ENCODE peak calls at places on chromosomes 13 and 19, in four cellular contexts. J, C, X and R are unnamed samples. For H3K4me1 and H3K9me3, the result is how much of the 10 kb centered on the place peaks cover.

GRCh38 chr13:109698779-109699178 is 87.6 kb downstream of the IRS2 start:
- DNase-seq in C (no peak), X (no peak), J (no peak), R (no peak)

GRCh38 chr19:16814526-16815100 is 14.6 kb upstream of the SIN3B start:
- DNase-seq in C (no peak), X (no peak), J (no peak), R (no peak)

GRCh38 chr19:17078920-17079709 is 3.5 kb downstream of the MYO9B start:
- DNase-seq in X (no peak), C (no peak), J (no peak), R (no peak)

GRCh38 chr13:99314640-99315176 is 7.5 kb upstream of the GPR183 start:
- DNase-seq in C (peak), X (no peak), J (no peak), R (no peak)

GRCh38 chr13:42970824-42971669 is 21.0 kb downstream of the EPSTI1 start:
- DNase-seq in X (peak), J (no peak), C (peak), R (no peak)

GRCh38 chr13:54234607-54235006 is 1206.0 kb downstream of the OLFM4 start:
- DNase-seq in J (no peak), C (no peak), X (no peak), R (no peak)

GRCh38 chr13:28136916-28137315 is 1.4 kb upstream of the PAN3 start:
- DNase-seq in C (peak), J (no peak), X (no peak), R (no peak)

GRCh38 chr13:100063333-100063732 is 25.6 kb upstream of the PCCA start:
- DNase-seq in X (no peak), J (no peak), C (no peak), R (no peak)

GRCh38 chr19:39083983-39084731 is at the start of gene ACP7:
- DNase-seq in C (peak), X (peak), J (no peak), R (no peak)

GRCh38 chr13:27922974-27923612 is 3.3 kb downstream of the PDX1 start:
- DNase-seq in J (no peak), X (peak), C (no peak), R (no peak)

GRCh38 chr19:16076958-16077611 is 790 bp downstream of the TPM4 start:
- DNase-seq in C (no peak), X (peak), J (peak), R (peak)

GRCh38 chr19:1102407-1103106 is 1.2 kb upstream of the GPX4 start:
- DNase-seq in C (peak), X (no peak), J (no peak), R (no peak)

GRCh38 chr19:6891761-6892385 is 4.5 kb downstream of the ADGRE1 start:
- DNase-seq in X (no peak), J (no peak), C (peak), R (no peak)

GRCh38 chr19:12946092-12946845 is 607 bp downstream of the RAD23A start:
- DNase-seq in X (peak), J (peak), C (no peak), R (peak)

GRCh38 chr13:109412232-109412935 is 374.0 kb downstream of the IRS2 start:
- DNase-seq in J (peak), C (no peak), X (peak), R (peak)

GRCh38 chr19:4406626-4407025 is 4.2 kb downstream of the CHAF1A start:
- DNase-seq in X (peak), C (no peak), J (no peak), R (no peak)
- H3K4me1 ChIP-seq in X (under half), C (under half), J (under half), R (under half)

DNA sequence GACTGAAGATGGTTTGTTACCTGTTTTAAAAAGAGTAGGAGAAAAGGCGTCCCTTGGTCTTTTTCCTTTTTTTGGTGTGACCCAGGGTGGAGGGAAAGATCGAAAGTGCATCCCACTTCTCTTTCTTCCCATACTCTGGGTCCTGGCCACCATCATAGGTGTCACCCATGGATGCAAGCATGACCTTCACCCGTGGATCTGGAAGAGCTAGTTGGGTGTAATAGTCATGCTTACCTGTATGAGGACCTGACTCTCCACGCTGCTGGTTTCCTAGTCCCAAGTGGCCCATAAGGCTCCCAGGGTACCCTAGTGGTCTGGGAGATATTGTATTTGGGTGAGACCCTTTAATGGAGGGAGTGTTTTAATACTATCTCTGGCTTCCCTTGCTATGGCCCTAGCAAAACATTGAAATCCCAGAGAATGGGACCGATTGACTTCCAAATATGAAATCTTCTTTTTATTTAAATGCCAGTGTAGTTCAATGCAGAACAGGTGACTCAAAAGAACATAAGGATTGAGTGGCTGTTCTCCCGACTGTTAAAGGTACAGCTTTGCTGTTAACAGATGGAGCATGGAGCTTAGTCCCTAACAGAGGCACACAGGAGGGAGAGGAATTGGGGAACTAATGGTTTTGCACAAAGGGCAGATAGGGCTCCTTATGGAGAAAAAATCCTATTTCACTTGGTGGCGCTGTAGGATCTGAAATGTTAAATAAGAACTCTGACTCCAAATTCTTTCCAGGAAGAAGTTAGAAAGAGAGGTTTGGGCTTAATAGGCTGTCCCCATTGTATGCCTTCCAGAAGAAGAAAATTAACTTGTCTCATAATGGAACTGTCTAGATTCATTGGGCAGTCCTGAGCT is 7.0 kb upstream of the ZNF550 start:
- DNase-seq in J (no peak), X (peak), C (no peak), R (no peak)
- H3K9me3 ChIP-seq in J (half or more), X (half or more), C (half or more), R (half or more)

DNA sequence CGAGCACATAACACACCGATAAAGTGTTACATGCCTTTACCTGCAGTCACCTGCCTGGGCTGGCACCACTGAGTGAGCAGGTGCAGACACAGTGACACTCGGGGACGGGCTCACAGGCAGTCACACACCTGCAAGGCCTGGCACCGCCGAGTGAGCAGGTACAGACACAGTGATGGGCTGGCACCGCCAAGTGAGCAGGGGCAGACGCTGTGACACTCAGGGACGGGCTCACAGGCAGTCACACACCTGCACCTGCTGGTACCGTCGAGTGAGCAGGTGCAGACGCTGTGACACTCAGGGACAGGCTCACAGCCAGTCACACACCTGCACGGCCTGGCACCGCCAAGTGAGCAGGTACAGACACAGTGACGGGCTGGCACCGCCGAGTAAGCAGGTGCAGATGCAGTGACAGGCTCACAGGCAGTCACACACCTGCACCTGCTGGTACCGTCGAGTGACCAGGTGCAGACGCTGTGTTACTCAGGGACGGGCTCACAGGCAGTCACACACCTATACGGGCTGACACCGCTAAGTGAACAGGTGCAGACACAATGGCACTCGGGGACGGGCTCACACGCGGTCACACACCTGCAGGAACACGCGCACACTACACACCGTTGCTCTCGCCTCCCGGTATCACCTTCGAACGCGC is 470 bp downstream of the ZNF835 start:
- DNase-seq in J (no peak), C (no peak), X (no peak), R (no peak)
- H3K4me3 ChIP-seq in J (peak), C (no peak), X (no peak), R (peak)

DNA sequence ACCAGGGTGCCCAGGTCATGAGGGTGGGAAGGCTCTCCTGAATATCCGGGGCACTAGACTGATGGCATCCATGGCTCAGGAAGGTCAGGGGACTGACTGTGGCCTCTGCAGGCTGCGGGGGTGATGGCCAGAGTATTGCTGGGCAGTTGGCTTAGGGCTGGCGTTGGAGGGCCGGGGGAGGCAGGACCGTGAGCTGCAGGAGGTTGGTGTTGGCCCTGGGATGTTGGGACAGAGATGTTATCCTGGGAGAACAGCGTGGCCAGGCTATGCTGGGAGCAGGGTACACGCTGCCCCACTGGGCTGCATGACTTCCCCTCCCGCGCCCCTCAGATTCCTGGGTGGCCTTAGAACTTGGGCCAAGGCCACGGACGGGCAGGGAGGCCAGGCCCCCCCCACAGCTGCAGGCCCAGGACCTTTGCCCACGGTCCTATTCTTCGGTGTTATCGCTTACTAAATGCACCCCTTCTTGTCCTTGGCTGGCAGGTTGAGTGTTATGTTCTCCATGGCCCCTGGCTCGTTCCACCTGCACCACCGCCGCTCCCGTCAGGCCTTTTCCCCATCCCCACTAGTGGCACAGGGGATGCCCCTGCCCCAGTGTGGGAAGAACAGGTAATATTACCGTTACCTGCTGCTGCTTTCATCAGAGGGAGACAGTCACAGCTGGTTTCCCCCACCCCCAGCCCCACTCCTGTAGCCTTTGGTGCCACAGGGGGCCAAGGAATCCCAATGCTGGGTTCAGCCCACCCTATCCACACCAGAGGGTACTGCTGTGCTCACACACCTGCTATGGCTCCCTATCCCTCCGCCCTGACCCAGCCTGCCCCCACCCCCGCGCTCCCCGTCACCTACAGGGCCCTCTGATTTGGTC is 3.2 kb upstream of the ISYNA1 start:
- DNase-seq in J (no peak), X (no peak), C (no peak), R (no peak)
- H3K4me1 ChIP-seq in J (under half), X (under half), C (under half), R (under half)